ENCODE peak calls at places on chromosomes 7 and 10, in five cellular contexts. T is GM23248, E is neural progenitor cell, R is right atrium auricular region, O is left ventricle myocardium inferior. G is an unnamed sample. For H3K9me3 and H3K4me1, the result is how much of the 10 kb centered on the place peaks cover.

GRCh38 chr10:7558036-7558435 is 108.7 kb downstream of the ITIH5 start:
- DNase-seq in T (no peak), E (no peak), R (no peak), O (no peak), G (no peak)

GRCh38 chr10:48981310-48981907 is 41.8 kb upstream of the LRRC18 start:
- DNase-seq in T (peak), E (peak), R (no peak), O (peak), G (peak)

GRCh38 chr10:90313548-90314325 is 544.1 kb downstream of the HTR7 start:
- DNase-seq in T (no peak), E (no peak), R (no peak), O (no peak), G (no peak)

GRCh38 chr10:112953760-112954159 is 3.7 kb downstream of the TCF7L2 start:
- DNase-seq in T (peak), E (no peak), R (no peak), O (no peak), G (no peak)

GRCh38 chr10:26278295-26278694 is 61.7 kb downstream of the GAD2 start:
- DNase-seq in T (no peak), E (no peak), R (no peak), O (no peak), G (no peak)

GRCh38 chr10:28179490-28180099 is 123.3 kb downstream of the MPP7 start:
- DNase-seq in T (peak), E (peak), R (no peak), O (no peak), G (no peak)

GRCh38 chr10:89653410-89653828 is 8.4 kb upstream of the PANK1 start:
- DNase-seq in T (no peak), E (no peak), R (no peak), O (no peak), G (no peak)

GRCh38 chr7:75054744-75055527 is 18.7 kb downstream of the RCC1L start:
- DNase-seq in T (peak), E (no peak), R (peak), O (peak), G (no peak)

GRCh38 chr10:27240891-27241639 is 468 bp upstream of the ACBD5 start:
- DNase-seq in T (peak), E (peak), R (no peak), O (peak), G (no peak)

GRCh38 chr7:120654241-120654640 is 203.7 kb downstream of the TSPAN12 start:
- DNase-seq in T (no peak), E (no peak), R (no peak), O (no peak), G (no peak)

GRCh38 chr7:111357691-111358090 is 204.6 kb downstream of the IMMP2L start:
- DNase-seq in T (peak), E (no peak), R (no peak), O (no peak), G (no peak)

GRCh38 chr10:114034943-114035645 is 8.6 kb upstream of the ADRB1 start:
- DNase-seq in T (no peak), E (no peak), R (no peak), O (no peak), G (no peak)

GRCh38 chr7:158238616-158239289 is 348.9 kb downstream of the PTPRN2 start:
- DNase-seq in T (no peak), E (no peak), R (peak), O (no peak), G (no peak)
- H3K9me3 ChIP-seq in T (under half), E (under half), R (under half), O (under half), G (under half)

DNA sequence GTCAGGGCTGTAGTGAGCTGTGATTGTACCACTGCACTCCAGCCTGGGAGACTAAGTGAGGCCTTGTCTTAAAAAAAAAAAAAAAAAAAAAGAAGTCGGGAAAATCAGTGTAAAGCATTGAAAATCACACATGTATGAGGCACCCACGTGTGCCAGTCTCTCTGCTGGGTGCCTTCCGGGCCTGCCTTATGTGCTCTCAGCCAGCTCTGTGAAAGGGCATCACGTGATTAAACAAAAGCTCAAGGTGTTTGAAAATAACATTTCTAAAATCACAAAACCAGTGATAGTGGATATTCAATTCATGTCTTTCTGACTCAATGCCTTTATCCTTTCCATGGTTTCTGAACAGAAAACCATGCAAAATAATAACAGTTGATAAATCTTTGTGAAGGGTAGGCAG is 125.2 kb upstream of the PALS2 start:
- DNase-seq in T (no peak), E (no peak), R (no peak), O (no peak), G (no peak)
- H3K27ac ChIP-seq in T (no peak), E (no peak), R (no peak), O (no peak), G (no peak)

GRCh38 chr10:24467094-24467493 is 256.6 kb downstream of the ARHGAP21 start:
- DNase-seq in T (no peak), E (no peak), R (no peak), O (no peak), G (no peak)

GRCh38 chr10:24466616-24466949 is 257.1 kb downstream of the ARHGAP21 start:
- DNase-seq in T (no peak), E (no peak), R (no peak), O (no peak), G (no peak)

GRCh38 chr10:24467605-24468004 is 256.1 kb downstream of the ARHGAP21 start:
- DNase-seq in T (no peak), E (no peak), R (no peak), O (no peak), G (no peak)

GRCh38 chr10:24465124-24465874 is 256.4 kb downstream of the KIAA1217 start:
- DNase-seq in T (peak), E (no peak), R (no peak), O (no peak), G (no peak)

GRCh38 chr10:24465899-24466615 is 257.1 kb downstream of the KIAA1217 start:
- DNase-seq in T (peak), E (no peak), R (no peak), O (no peak), G (peak)
- H3K4me1 ChIP-seq in T (half or more), E (under half), R (under half), O (half or more), G (under half)

GRCh38 chr7:158589653-158590052 is 2.0 kb upstream of the PTPRN2 start:
- DNase-seq in T (no peak), E (no peak), R (no peak), O (no peak), G (no peak)
- H3K9me3 ChIP-seq in T (under half), E (under half), R (under half), O (under half), G (under half)

GRCh38 chr7:140023728-140024127 is 39.0 kb downstream of the PARP12 start:
- DNase-seq in T (no peak), E (no peak), R (no peak), O (no peak), G (no peak)
- H3K27ac ChIP-seq in T (no peak), E (no peak), R (no peak), O (no peak), G (no peak)

GRCh38 chr7:116540743-116541142 is 15.9 kb downstream of the CAV1 start:
- DNase-seq in T (no peak), E (no peak), R (no peak), O (no peak), G (no peak)
- H3K4me1 ChIP-seq in T (half or more), E (under half), R (under half), O (half or more), G (under half)

GRCh38 chr10:105535478-105535877 is 894.4 kb downstream of the SORCS3 start:
- DNase-seq in T (no peak), E (no peak), R (no peak), O (no peak), G (no peak)
- H3K9me3 ChIP-seq in T (under half), E (under half), R (under half), O (under half), G (under half)

GRCh38 chr7:141928147-141928894 is 12.1 kb downstream of the OR9A4 start:
- DNase-seq in T (no peak), E (no peak), R (no peak), O (no peak), G (no peak)
- H3K27ac ChIP-seq in T (no peak), E (no peak), R (no peak), O (no peak), G (no peak)

GRCh38 chr7:77696643-77697534 is 630 bp downstream of the RSBN1L start:
- DNase-seq in T (peak), E (peak), R (no peak), O (peak), G (peak)
- H3K4me1 ChIP-seq in T (under half), E (under half), R (under half), O (half or more), G (under half)

DNA sequence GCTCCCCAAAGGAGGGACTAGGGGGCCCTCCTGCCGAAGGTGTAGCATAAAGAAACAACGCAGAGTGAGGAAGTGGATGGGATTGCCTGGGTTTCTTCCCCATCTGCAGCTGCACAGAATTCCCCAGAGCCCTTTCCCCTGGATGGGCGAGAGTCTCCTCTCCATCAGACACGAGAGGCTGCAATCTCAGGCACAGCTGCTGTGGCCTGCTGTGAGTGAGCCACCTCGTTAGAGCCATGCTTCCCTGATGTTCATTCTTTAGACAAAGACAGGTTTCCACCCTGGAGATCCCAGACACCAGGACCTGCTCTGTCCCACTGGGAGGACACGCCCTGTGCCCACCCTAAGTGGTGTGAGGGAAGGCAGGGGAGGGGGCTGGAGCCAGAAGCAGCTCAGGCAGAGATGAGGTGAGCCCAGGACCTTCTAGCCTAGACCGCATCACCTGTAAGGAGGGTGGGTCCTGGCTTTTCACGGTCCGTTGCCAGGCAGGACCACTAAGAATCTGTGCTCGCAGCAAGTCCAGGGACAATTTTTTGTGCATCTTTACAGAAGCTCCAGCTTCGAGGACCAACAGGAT is 268.6 kb upstream of the TCERG1L start:
- DNase-seq in T (no peak), E (no peak), R (no peak), O (no peak), G (no peak)
- H3K9me3 ChIP-seq in T (under half), E (under half), R (under half), O (under half), G (under half)